ENCODE peak calls at places on chromosomes 7 and 10, in eight cellular contexts. R is small intestine, Z is bronchial epithelial cell, Q is T-helper 2 cell, K is GM03348, S is GOT3, C is HuH-7.5, U is nephron progenitor cell. T is an unnamed sample.

GRCh38 chr7:45978731-45979211 is 57.7 kb upstream of the IGFBP3 start:
- DNase-seq in U (no peak), Q (no peak), R (no peak), C (no peak), K (no peak), S (no peak), Z (peak; percentile 34), T (no peak)

GRCh38 chr7:155862516-155863257 is 50.4 kb upstream of the SHH start:
- DNase-seq in S (no peak), R (no peak), Z (no peak), Q (no peak), U (no peak), C (no peak), K (no peak), T (no peak)

GRCh38 chr10:101136708-101137121 is 5.6 kb downstream of the TLX1 start:
- DNase-seq in K (no peak), S (no peak), C (no peak), U (no peak), Z (no peak), Q (no peak), R (no peak), T (no peak)

GRCh38 chr7:111752022-111752582 is 189.8 kb upstream of the IMMP2L start:
- DNase-seq in S (no peak), Q (no peak), Z (peak; percentile 43), U (peak; percentile 73), K (peak; percentile 72), C (peak; percentile 47), R (peak; percentile 34), T (peak; percentile 86)

GRCh38 chr10:70592186-70592735 is 10.3 kb downstream of the PRF1 start:
- DNase-seq in U (no peak), C (no peak), S (no peak), R (no peak), Z (no peak), K (no peak), Q (no peak), T (peak; percentile 42)

GRCh38 chr10:114635797-114636550 is 22.1 kb downstream of the ABLIM1 start:
- DNase-seq in C (no peak), R (no peak), K (no peak), U (no peak), S (no peak), Q (no peak), Z (no peak), T (no peak)

GRCh38 chr7:94135180-94135579 is 131.0 kb upstream of the BET1 start:
- DNase-seq in R (no peak), U (no peak), Q (no peak), S (no peak), C (no peak), Z (no peak), K (no peak), T (no peak)

GRCh38 chr10:88389456-88389855 is 193.7 kb downstream of the RNLS start:
- DNase-seq in C (no peak), K (peak; percentile 35), U (peak; percentile 9), S (no peak), R (peak; percentile 72), Q (no peak), Z (peak; percentile 54), T (peak; percentile 63)

GRCh38 chr10:96305019-96305418 is 785 bp downstream of the DNTT start:
- DNase-seq in R (no peak), C (no peak), U (no peak), Q (no peak), S (no peak), Z (no peak), K (no peak), T (no peak)

GRCh38 chr7:36456135-36456534 is 66.5 kb downstream of the ANLN start:
- DNase-seq in C (no peak), S (no peak), K (no peak), R (no peak), Q (no peak), Z (no peak), U (no peak), T (no peak)

GRCh38 chr10:5766189-5766588 is 47.0 kb downstream of the GDI2 start:
- DNase-seq in Z (no peak), K (no peak), S (no peak), R (no peak), Q (no peak), C (no peak), U (no peak), T (no peak)

GRCh38 chr7:70322786-70323185 is 724.5 kb downstream of the AUTS2 start:
- DNase-seq in K (no peak), Q (no peak), S (no peak), C (no peak), R (no peak), Z (no peak), U (no peak), T (no peak)

GRCh38 chr10:78991187-78991586 is 77.6 kb upstream of the ZMIZ1 start:
- DNase-seq in Z (peak; percentile 93), S (no peak), C (no peak), K (peak; percentile 21), Q (no peak), U (no peak), R (no peak), T (no peak)

GRCh38 chr10:99325261-99325660 is 3.9 kb upstream of the CNNM1 start:
- DNase-seq in K (no peak), Z (no peak), Q (no peak), U (no peak), S (no peak), R (no peak), C (peak; percentile 45), T (no peak)

GRCh38 chr10:30915141-30915540 is 116.5 kb downstream of the ZNF438 start:
- DNase-seq in U (no peak), K (no peak), Q (no peak), S (no peak), C (no peak), R (no peak), Z (peak; percentile 22), T (no peak)

GRCh38 chr10:8183241-8183704 is 128.8 kb downstream of the GATA3 start:
- DNase-seq in R (peak; percentile 10), C (no peak), U (no peak), Z (peak; percentile 17), Q (no peak), S (no peak), K (no peak), T (no peak)

GRCh38 chr10:624605-625334 is 64.7 kb downstream of the DIP2C start:
- DNase-seq in R (no peak), C (no peak), Z (peak; percentile 38), Q (no peak), K (no peak), S (peak; percentile 48), U (peak; percentile 45), T (peak; percentile 11)

T was measured in KBM-7.